ENCODE peak calls at places on chromosomes 5 and 9, in seven cellular contexts. N, H, G, J, I, R and S are unnamed samples. For H3K4me1, the result is how much of the 10 kb centered on the place peaks cover.

GRCh38 chr9:84751921-84752320 is 82.4 kb downstream of the NTRK2 start:
- DNase-seq in H (no peak), N (no peak), J (no peak), G (no peak), I (no peak), R (no peak), S (no peak)

GRCh38 chr5:82298668-82299067 is 20.5 kb upstream of the RPS23 start:
- DNase-seq in I (no peak), N (no peak), G (no peak), R (no peak), H (no peak), J (no peak), S (no peak)

GRCh38 chr9:20271107-20271506 is 351.2 kb downstream of the MLLT3 start:
- DNase-seq in I (no peak), N (no peak), H (no peak), R (no peak), G (no peak), J (no peak), S (no peak)

GRCh38 chr5:76544268-76544926 is 78.8 kb downstream of the F2RL2 start:
- DNase-seq in N (no peak), H (peak), J (peak), R (peak), G (peak), I (no peak), S (no peak)

GRCh38 chr5:40879163-40879942 is 29.9 kb upstream of the C7 start:
- DNase-seq in G (no peak), J (peak), R (peak), H (peak), N (no peak), I (no peak), S (peak)

GRCh38 chr9:109114670-109115069 is 5.1 kb downstream of the TMEM245 start:
- DNase-seq in H (no peak), R (peak), J (peak), N (no peak), G (no peak), I (no peak), S (no peak)

GRCh38 chr9:23851024-23851629 is 25.1 kb upstream of the ELAVL2 start:
- DNase-seq in N (peak), H (peak), J (no peak), G (no peak), R (no peak), I (peak), S (no peak)

GRCh38 chr9:4850611-4851010 is 57.9 kb downstream of the RCL1 start:
- DNase-seq in G (no peak), R (no peak), J (peak), N (no peak), H (no peak), I (peak), S (peak)

GRCh38 chr9:70802206-70802605 is 319.2 kb downstream of the TRPM3 start:
- DNase-seq in I (no peak), H (no peak), J (peak), N (no peak), R (no peak), G (no peak), S (no peak)

GRCh38 chr5:95237324-95237723 is 47.6 kb downstream of the MCTP1 start:
- DNase-seq in R (no peak), N (no peak), H (no peak), I (no peak), G (no peak), J (no peak), S (no peak)

GRCh38 chr9:90300901-90301688 is 341.5 kb downstream of the DIRAS2 start:
- DNase-seq in R (peak), I (peak), J (peak), N (no peak), H (peak), G (no peak), S (peak)

GRCh38 chr9:88179080-88179521 is 40.8 kb upstream of the SPATA31C2 start:
- DNase-seq in H (no peak), I (peak), N (peak), R (no peak), J (no peak), G (no peak), S (no peak)

GRCh38 chr5:40378431-40379175 is 301.1 kb upstream of the PTGER4 start:
- DNase-seq in R (no peak), J (no peak), H (no peak), N (no peak), I (no peak), G (no peak), S (no peak)

GRCh38 chr9:3437031-3437430 is 88.8 kb downstream of the RFX3 start:
- DNase-seq in R (no peak), N (no peak), J (no peak), G (no peak), H (no peak), I (no peak), S (no peak)

GRCh38 chr9:76560481-76560891 is 101.5 kb downstream of the GCNT1 start:
- DNase-seq in N (no peak), G (no peak), I (peak), R (peak), J (peak), H (no peak), S (no peak)

GRCh38 chr5:179624841-179625271 is 1.4 kb upstream of the HNRNPH1 start:
- DNase-seq in N (peak), H (no peak), J (no peak), I (no peak), R (no peak), G (no peak), S (no peak)

GRCh38 chr5:154058055-154059038 is 19.6 kb downstream of the MFAP3 start:
- DNase-seq in R (peak), H (no peak), J (peak), G (no peak), I (no peak), N (no peak), S (no peak)

GRCh38 chr5:171838066-171838465 is 52.4 kb downstream of the SMIM23 start:
- DNase-seq in H (no peak), J (no peak), G (no peak), R (no peak), N (no peak), I (no peak), S (no peak)

GRCh38 chr5:42840279-42840678 is 28.6 kb upstream of the SELENOP start:
- DNase-seq in J (peak), I (peak), N (peak), G (no peak), R (peak), H (no peak), S (no peak)

GRCh38 chr5:90161399-90161798 is 248.2 kb downstream of the CETN3 start:
- DNase-seq in H (peak), R (no peak), G (no peak), N (peak), I (peak), J (peak), S (no peak)

GRCh38 chr9:100437860-100438805 is 11.2 kb downstream of the MSANTD3 start:
- DNase-seq in N (no peak), J (peak), H (peak), R (peak), G (peak), I (peak), S (peak)

GRCh38 chr5:109992264-109992915 is 302.7 kb downstream of the MAN2A1 start:
- DNase-seq in R (no peak), J (no peak), H (no peak), G (no peak), N (no peak), I (no peak), S (no peak)

GRCh38 chr5:77230727-77231469 is 20.4 kb downstream of the PDE8B start:
- DNase-seq in J (peak), I (no peak), G (no peak), R (peak), N (no peak), H (peak), S (no peak)

GRCh38 chr5:107469485-107469884 is 201.3 kb downstream of the EFNA5 start:
- DNase-seq in J (peak), R (peak), N (no peak), H (peak), G (no peak), I (no peak), S (peak)

GRCh38 chr5:32916648-32917047 is 205.5 kb downstream of the NPR3 start:
- DNase-seq in N (no peak), G (no peak), H (peak), J (peak), I (peak), R (peak), S (peak)

GRCh38 chr5:86971034-86971511 is 296.6 kb upstream of the RASA1 start:
- DNase-seq in G (no peak), N (no peak), H (peak), I (no peak), J (peak), R (peak), S (peak)

DNA sequence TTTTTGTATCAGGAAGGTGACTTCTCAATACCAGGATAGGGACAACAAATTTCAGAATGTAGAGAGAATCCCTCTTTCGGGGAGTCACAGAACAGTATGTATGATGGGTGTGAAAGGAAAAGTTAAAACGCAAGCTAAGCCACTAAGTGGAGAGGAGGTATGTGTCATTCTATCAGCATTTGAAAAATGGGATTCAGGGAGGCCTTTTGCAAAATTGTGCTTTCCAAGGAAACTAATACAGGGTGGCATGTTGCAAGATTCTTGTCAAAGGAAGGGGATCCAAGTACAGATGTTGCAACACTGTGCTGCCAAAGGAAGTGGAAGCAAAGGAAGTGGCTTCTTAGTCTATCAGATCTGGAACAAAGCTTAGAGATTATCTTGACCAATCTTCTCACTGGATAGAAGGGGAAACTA is 12.6 kb upstream of the TNIP1 start:
- DNase-seq in N (no peak), R (peak), I (no peak), H (peak), G (no peak), J (peak), S (peak)
- H3K27ac ChIP-seq in N (peak), R (peak), I (peak), H (peak), G (peak), J (peak), S (peak)

DNA sequence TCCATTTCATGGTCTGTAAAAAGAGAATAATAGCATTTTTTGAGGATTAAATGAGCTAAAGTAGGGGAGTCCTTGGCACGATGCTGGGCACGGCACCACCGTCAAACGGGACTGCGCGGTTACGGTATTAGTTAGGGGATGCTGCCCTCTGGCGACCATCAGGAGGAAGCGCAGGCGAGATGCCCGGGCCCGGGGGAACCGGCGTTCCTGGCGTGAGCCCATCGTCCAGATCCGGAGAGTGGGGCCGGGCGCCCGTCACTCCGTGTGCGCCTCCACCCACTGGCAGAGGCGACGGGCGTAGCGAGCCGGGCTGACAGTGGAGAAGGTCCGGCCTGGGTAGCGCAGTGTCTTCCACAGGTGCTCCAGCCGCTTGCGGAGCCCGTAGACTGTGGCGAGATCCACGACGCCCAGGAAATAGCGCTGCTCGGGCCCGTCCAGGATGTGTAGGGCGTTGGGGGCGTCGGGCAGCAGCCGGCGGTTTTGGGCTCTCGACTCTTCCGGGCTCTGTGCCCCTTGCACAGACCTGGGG is 4.8 kb upstream of the ST6GALNAC4 start:
- DNase-seq in I (peak), N (peak), G (peak), R (no peak), H (no peak), J (peak), S (no peak)
- H3K4me1 ChIP-seq in I (under half), N (under half), G (under half), R (under half), H (half or more), J (under half), S (half or more)

GRCh38 chr5:23221838-23222237 is 285.6 kb upstream of the PRDM9 start:
- DNase-seq in H (no peak), J (no peak), R (no peak), I (no peak), N (no peak), G (no peak), S (no peak)

DNA sequence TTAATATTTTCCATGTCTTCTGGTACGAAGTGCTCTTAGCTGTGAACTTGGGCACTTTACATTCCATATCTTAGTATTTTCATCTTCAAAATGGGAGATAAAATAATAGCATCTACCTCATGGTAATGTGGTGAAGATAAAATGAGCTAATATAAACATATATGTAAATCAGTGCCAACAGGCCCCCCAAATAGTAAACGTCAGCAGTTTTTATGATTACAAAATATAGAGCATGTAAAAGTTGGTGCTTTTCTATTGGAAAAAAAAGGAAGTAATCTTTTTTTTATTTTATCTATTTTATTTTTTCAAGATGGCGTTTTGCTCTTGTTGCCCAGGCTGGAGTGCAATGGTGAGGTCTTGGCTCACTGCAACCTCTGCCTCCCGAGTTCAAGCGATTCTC is 291.1 kb upstream of the PRDM9 start:
- DNase-seq in H (no peak), J (no peak), R (no peak), I (no peak), N (no peak), G (no peak), S (no peak)
- H3K4me3 ChIP-seq in H (no peak), J (no peak), R (no peak), I (no peak), N (no peak), G (no peak), S (no peak)

GRCh38 chr9:35515766-35516165 is 25.9 kb downstream of the RUSC2 start:
- DNase-seq in H (peak), J (no peak), R (no peak), G (no peak), N (no peak), I (no peak), S (peak)

GRCh38 chr9:35517552-35518211 is 27.8 kb downstream of the RUSC2 start:
- DNase-seq in G (no peak), R (no peak), I (no peak), J (no peak), N (no peak), H (no peak), S (no peak)

GRCh38 chr9:35516481-35516880 is 26.6 kb downstream of the RUSC2 start:
- DNase-seq in G (no peak), H (peak), J (peak), I (no peak), R (peak), N (no peak), S (peak)

GRCh38 chr9:35518212-35518917 is 28.5 kb downstream of the RUSC2 start:
- DNase-seq in R (peak), G (no peak), J (peak), N (no peak), I (no peak), H (peak), S (peak)

DNA sequence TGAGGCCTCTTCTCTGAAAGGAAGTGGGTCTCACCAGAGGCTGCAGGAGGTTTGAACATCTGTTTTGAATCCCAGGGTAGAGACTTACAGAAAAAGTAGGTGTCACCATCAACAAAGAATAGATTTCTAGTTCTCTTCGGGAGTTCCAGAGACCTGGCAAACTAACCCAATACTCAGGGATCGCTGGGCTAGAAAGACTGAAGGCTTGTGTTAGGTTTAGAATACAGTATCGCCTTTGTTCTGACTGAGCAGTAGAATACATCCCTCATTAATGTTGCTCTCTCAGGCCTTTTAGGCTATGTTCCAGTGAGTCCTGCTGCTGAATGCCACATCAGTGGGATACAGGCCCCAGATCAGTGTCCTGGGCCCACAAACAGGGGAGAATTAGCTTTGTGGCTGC is 27.2 kb downstream of the RUSC2 start:
- DNase-seq in H (no peak), I (no peak), R (peak), G (no peak), J (peak), N (no peak), S (no peak)
- H3K27ac ChIP-seq in H (peak), I (no peak), R (peak), G (no peak), J (peak), N (peak), S (peak)

GRCh38 chr9:135992486-135993408 is 31.6 kb upstream of the UBAC1 start:
- DNase-seq in N (peak), J (peak), I (peak), R (peak), H (peak), G (no peak), S (peak)
- H3K4me1 ChIP-seq in N (half or more), J (under half), I (under half), R (under half), H (under half), G (under half), S (under half)

GRCh38 chr9:94900222-94901018 is 173.9 kb downstream of the AOPEP start:
- DNase-seq in J (peak), G (no peak), R (peak), I (no peak), N (no peak), H (peak), S (peak)
- H3K4me3 ChIP-seq in J (peak), G (no peak), R (peak), I (no peak), N (no peak), H (peak), S (no peak)

DNA sequence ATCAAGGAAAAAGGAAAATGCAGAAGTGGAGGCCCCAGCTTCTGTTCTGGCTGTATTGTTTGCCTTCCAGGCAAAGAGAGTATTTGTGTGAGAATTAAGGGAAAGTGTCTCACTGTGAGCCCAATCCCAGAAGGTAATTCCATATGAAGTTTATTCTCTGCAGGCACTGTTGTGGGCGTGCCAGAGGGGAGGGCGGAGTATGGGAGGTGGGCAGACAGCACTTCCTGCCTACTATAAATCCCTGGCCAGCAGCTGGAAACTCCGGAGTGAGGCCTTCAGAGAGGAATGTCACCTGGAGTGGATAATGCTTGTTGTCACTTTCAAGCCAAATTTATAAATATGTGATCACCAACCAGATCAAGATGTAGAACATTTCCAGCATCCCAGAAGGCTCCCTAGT is 209.5 kb downstream of the ARHGAP26 start:
- DNase-seq in H (no peak), J (no peak), R (no peak), I (peak), N (no peak), G (no peak), S (no peak)
- H3K27ac ChIP-seq in H (no peak), J (no peak), R (no peak), I (no peak), N (no peak), G (no peak), S (no peak)

DNA sequence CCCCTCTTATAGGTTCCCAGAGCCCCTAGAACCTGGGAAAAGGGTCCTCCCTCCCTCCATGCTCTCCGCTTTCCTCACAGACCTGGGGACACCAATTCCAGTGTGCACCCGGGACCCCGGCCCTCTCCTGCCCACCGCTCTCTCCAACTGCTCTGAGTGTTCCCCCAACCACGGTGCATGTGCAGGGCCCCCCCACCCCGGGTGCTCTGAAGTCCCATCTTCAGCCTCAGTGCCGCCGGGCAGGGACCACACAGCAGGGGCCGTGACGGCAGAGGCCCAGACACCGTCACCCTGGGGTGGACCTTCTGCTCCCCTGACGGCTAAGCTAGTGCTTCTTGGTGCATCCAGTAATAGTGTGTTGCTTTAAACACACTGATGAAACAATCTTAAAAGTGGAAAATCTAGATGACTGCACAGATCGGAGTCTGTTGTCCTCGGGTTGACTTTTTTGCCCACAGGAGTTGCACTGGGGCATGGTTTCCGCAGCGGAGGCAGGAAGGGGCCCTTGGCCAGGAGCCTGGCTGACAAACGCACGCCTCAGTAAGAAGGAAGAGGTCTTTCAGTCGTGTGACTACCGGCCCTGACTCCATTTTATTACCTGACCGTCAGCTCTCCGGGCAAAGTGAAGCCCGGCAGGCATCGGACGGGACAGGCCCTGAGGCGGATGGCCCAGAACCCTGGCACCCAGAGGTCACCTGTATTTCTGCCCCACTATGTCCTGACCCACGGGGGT is 36.2 kb upstream of the SLC6A3 start:
- DNase-seq in I (no peak), H (no peak), R (no peak), N (no peak), J (no peak), G (no peak), S (no peak)
- H3K4me1 ChIP-seq in I (under half), H (under half), R (under half), N (under half), J (under half), G (under half), S (under half)

DNA sequence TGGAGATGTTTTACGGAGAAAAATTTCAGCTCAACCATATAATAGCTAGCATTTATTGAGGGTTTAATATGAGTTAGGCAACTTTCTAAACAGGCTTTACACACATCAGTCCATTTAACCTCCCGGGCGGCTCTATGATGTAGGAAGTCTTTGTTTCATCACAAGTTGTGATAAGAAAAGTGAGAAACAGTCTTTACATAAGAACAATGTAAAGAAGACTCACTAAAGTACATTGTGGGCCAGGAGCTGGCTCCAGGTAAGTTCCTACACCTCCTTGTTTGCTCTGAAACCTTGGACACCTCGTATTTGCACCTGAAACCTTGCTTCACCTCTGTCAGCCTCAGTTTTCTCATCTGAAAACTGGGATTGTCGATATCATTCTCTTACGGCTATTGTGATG is 116.1 kb downstream of the JAKMIP2 start:
- DNase-seq in N (no peak), J (no peak), H (no peak), I (no peak), R (no peak), G (no peak), S (no peak)
- H3K4me3 ChIP-seq in N (no peak), J (no peak), H (no peak), I (no peak), R (no peak), G (no peak), S (no peak)

GRCh38 chr5:55232985-55233928 is at the start of gene CCNO:
- DNase-seq in G (peak), I (peak), J (peak), H (peak), N (peak), R (peak), S (peak)
- H3K27ac ChIP-seq in G (no peak), I (no peak), J (no peak), H (peak), N (no peak), R (no peak), S (no peak)